ENCODE peak calls at places on chromosomes 11 and 22, in nine cellular contexts. One of them, this sample, is unnamed.
A peak's percentile ranks its signal among the peaks of the same experiment; 100 is the strongest.

GRCh38 chr22:37999640-38000272 is 15.4 kb upstream of the SOX10 start:
- DNase-seq in pulmonary artery endothelial cell: no peak
- DNase-seq in cardiac muscle cell: no peak
- DNase-seq in hypothalamus: no peak
- DNase-seq in T follicular helper cell: no peak
- DNase-seq in HS-27A: peak; percentile 53
- DNase-seq in activated CD4-positive, alpha-beta T cell treated with anti-CD3 and anti-CD28 coated beads for 36 hours: peak; percentile 27
- DNase-seq in fibroblast of pulmonary artery: peak; percentile 64
- DNase-seq in substantia nigra: no peak
- DNase-seq in this sample: no peak

GRCh38 chr11:32116668-32117067 is 25.8 kb downstream of the RCN1 start:
- DNase-seq in fibroblast of pulmonary artery: no peak
- DNase-seq in substantia nigra: no peak
- DNase-seq in HS-27A: no peak
- DNase-seq in hypothalamus: no peak
- DNase-seq in pulmonary artery endothelial cell: no peak
- DNase-seq in T follicular helper cell: no peak
- DNase-seq in activated CD4-positive, alpha-beta T cell treated with anti-CD3 and anti-CD28 coated beads for 36 hours: no peak
- DNase-seq in cardiac muscle cell: no peak
- DNase-seq in this sample: no peak

GRCh38 chr11:44398266-44399045 is 88.5 kb upstream of the ALX4 start:
- DNase-seq in pulmonary artery endothelial cell: no peak
- DNase-seq in substantia nigra: no peak
- DNase-seq in activated CD4-positive, alpha-beta T cell treated with anti-CD3 and anti-CD28 coated beads for 36 hours: no peak
- DNase-seq in HS-27A: no peak
- DNase-seq in cardiac muscle cell: no peak
- DNase-seq in T follicular helper cell: no peak
- DNase-seq in hypothalamus: no peak
- DNase-seq in fibroblast of pulmonary artery: no peak
- DNase-seq in this sample: no peak

GRCh38 chr11:40166892-40167291 is 1292.6 kb downstream of the LRRC4C start:
- DNase-seq in activated CD4-positive, alpha-beta T cell treated with anti-CD3 and anti-CD28 coated beads for 36 hours: no peak
- DNase-seq in pulmonary artery endothelial cell: no peak
- DNase-seq in substantia nigra: no peak
- DNase-seq in T follicular helper cell: no peak
- DNase-seq in HS-27A: no peak
- DNase-seq in cardiac muscle cell: no peak
- DNase-seq in fibroblast of pulmonary artery: no peak
- DNase-seq in hypothalamus: no peak
- DNase-seq in this sample: no peak

GRCh38 chr22:39245130-39246039 is 603 bp upstream of the PDGFB start:
- DNase-seq in T follicular helper cell: no peak
- DNase-seq in cardiac muscle cell: no peak
- DNase-seq in fibroblast of pulmonary artery: no peak
- DNase-seq in hypothalamus: no peak
- DNase-seq in HS-27A: no peak
- DNase-seq in activated CD4-positive, alpha-beta T cell treated with anti-CD3 and anti-CD28 coated beads for 36 hours: no peak
- DNase-seq in substantia nigra: no peak
- DNase-seq in pulmonary artery endothelial cell: no peak
- DNase-seq in this sample: no peak

GRCh38 chr11:14583252-14584105 is 60.1 kb upstream of the PDE3B start:
- DNase-seq in activated CD4-positive, alpha-beta T cell treated with anti-CD3 and anti-CD28 coated beads for 36 hours: no peak
- DNase-seq in substantia nigra: no peak
- DNase-seq in fibroblast of pulmonary artery: peak; percentile 8
- DNase-seq in hypothalamus: no peak
- DNase-seq in cardiac muscle cell: no peak
- DNase-seq in T follicular helper cell: no peak
- DNase-seq in pulmonary artery endothelial cell: no peak
- DNase-seq in HS-27A: no peak
- DNase-seq in this sample: no peak

GRCh38 chr22:29055192-29055830 is 6.3 kb downstream of the C22orf31 start:
- DNase-seq in substantia nigra: no peak
- DNase-seq in hypothalamus: no peak
- DNase-seq in fibroblast of pulmonary artery: no peak
- DNase-seq in activated CD4-positive, alpha-beta T cell treated with anti-CD3 and anti-CD28 coated beads for 36 hours: no peak
- DNase-seq in pulmonary artery endothelial cell: no peak
- DNase-seq in HS-27A: no peak
- DNase-seq in T follicular helper cell: no peak
- DNase-seq in cardiac muscle cell: no peak
- DNase-seq in this sample: no peak

GRCh38 chr22:26485013-26485412 is 1.3 kb downstream of the SRRD start:
- DNase-seq in T follicular helper cell: no peak
- DNase-seq in hypothalamus: no peak
- DNase-seq in activated CD4-positive, alpha-beta T cell treated with anti-CD3 and anti-CD28 coated beads for 36 hours: no peak
- DNase-seq in fibroblast of pulmonary artery: no peak
- DNase-seq in HS-27A: no peak
- DNase-seq in cardiac muscle cell: no peak
- DNase-seq in pulmonary artery endothelial cell: no peak
- DNase-seq in substantia nigra: no peak
- DNase-seq in this sample: no peak

GRCh38 chr11:68315581-68315920 is 3.2 kb downstream of the LRP5 start:
- DNase-seq in T follicular helper cell: no peak
- DNase-seq in hypothalamus: no peak
- DNase-seq in cardiac muscle cell: no peak
- DNase-seq in substantia nigra: no peak
- DNase-seq in HS-27A: no peak
- DNase-seq in activated CD4-positive, alpha-beta T cell treated with anti-CD3 and anti-CD28 coated beads for 36 hours: no peak
- DNase-seq in fibroblast of pulmonary artery: no peak
- DNase-seq in pulmonary artery endothelial cell: no peak
- DNase-seq in this sample: no peak

GRCh38 chr11:62166371-62166770 is 23.6 kb upstream of the SCGB1D1 start:
- DNase-seq in fibroblast of pulmonary artery: no peak
- DNase-seq in T follicular helper cell: no peak
- DNase-seq in hypothalamus: no peak
- DNase-seq in cardiac muscle cell: no peak
- DNase-seq in activated CD4-positive, alpha-beta T cell treated with anti-CD3 and anti-CD28 coated beads for 36 hours: no peak
- DNase-seq in substantia nigra: no peak
- DNase-seq in HS-27A: no peak
- DNase-seq in pulmonary artery endothelial cell: no peak
- DNase-seq in this sample: no peak

GRCh38 chr11:19935507-19935906 is 222.9 kb downstream of the NAV2 start:
- DNase-seq in pulmonary artery endothelial cell: peak; percentile 68
- DNase-seq in hypothalamus: no peak
- DNase-seq in T follicular helper cell: no peak
- DNase-seq in fibroblast of pulmonary artery: peak; percentile 66
- DNase-seq in cardiac muscle cell: peak; percentile 33
- DNase-seq in HS-27A: peak; percentile 80
- DNase-seq in substantia nigra: no peak
- DNase-seq in activated CD4-positive, alpha-beta T cell treated with anti-CD3 and anti-CD28 coated beads for 36 hours: no peak
- DNase-seq in this sample: peak; percentile 78

GRCh38 chr22:34588893-34589545 is 476.9 kb upstream of the ISX start:
- DNase-seq in T follicular helper cell: no peak
- DNase-seq in HS-27A: no peak
- DNase-seq in cardiac muscle cell: no peak
- DNase-seq in fibroblast of pulmonary artery: no peak
- DNase-seq in activated CD4-positive, alpha-beta T cell treated with anti-CD3 and anti-CD28 coated beads for 36 hours: no peak
- DNase-seq in pulmonary artery endothelial cell: no peak
- DNase-seq in hypothalamus: no peak
- DNase-seq in substantia nigra: no peak
- DNase-seq in this sample: no peak

GRCh38 chr22:19121631-19122142 is 525 bp downstream of the DGCR2 start:
- DNase-seq in pulmonary artery endothelial cell: no peak
- DNase-seq in fibroblast of pulmonary artery: no peak
- DNase-seq in activated CD4-positive, alpha-beta T cell treated with anti-CD3 and anti-CD28 coated beads for 36 hours: peak; percentile 60
- DNase-seq in T follicular helper cell: no peak
- DNase-seq in hypothalamus: no peak
- DNase-seq in cardiac muscle cell: peak; percentile 68
- DNase-seq in substantia nigra: no peak
- DNase-seq in HS-27A: no peak
- DNase-seq in this sample: peak; percentile 56

GRCh38 chr11:8138526-8138925 is 30.3 kb downstream of the RIC3 start:
- DNase-seq in HS-27A: no peak
- DNase-seq in substantia nigra: no peak
- DNase-seq in fibroblast of pulmonary artery: no peak
- DNase-seq in pulmonary artery endothelial cell: no peak
- DNase-seq in activated CD4-positive, alpha-beta T cell treated with anti-CD3 and anti-CD28 coated beads for 36 hours: no peak
- DNase-seq in cardiac muscle cell: no peak
- DNase-seq in hypothalamus: no peak
- DNase-seq in T follicular helper cell: no peak
- DNase-seq in this sample: no peak

GRCh38 chr11:75384438-75385080 is 14.8 kb upstream of the RPS3 start:
- DNase-seq in activated CD4-positive, alpha-beta T cell treated with anti-CD3 and anti-CD28 coated beads for 36 hours: peak; percentile 87
- DNase-seq in pulmonary artery endothelial cell: no peak
- DNase-seq in substantia nigra: peak; percentile 5
- DNase-seq in fibroblast of pulmonary artery: peak; percentile 71
- DNase-seq in hypothalamus: peak; percentile 58
- DNase-seq in HS-27A: no peak
- DNase-seq in cardiac muscle cell: peak; percentile 84
- DNase-seq in T follicular helper cell: peak; percentile 62
- DNase-seq in this sample: peak; percentile 48

GRCh38 chr11:61195016-61195695 is 8.2 kb upstream of the PGA3 start:
- DNase-seq in HS-27A: no peak
- DNase-seq in activated CD4-positive, alpha-beta T cell treated with anti-CD3 and anti-CD28 coated beads for 36 hours: no peak
- DNase-seq in cardiac muscle cell: no peak
- DNase-seq in T follicular helper cell: no peak
- DNase-seq in fibroblast of pulmonary artery: no peak
- DNase-seq in hypothalamus: no peak
- DNase-seq in pulmonary artery endothelial cell: no peak
- DNase-seq in substantia nigra: no peak
- DNase-seq in this sample: no peak

GRCh38 chr22:49599039-49599438 is 228.6 kb downstream of the BRD1 start:
- DNase-seq in pulmonary artery endothelial cell: no peak
- DNase-seq in substantia nigra: no peak
- DNase-seq in cardiac muscle cell: no peak
- DNase-seq in hypothalamus: no peak
- DNase-seq in activated CD4-positive, alpha-beta T cell treated with anti-CD3 and anti-CD28 coated beads for 36 hours: no peak
- DNase-seq in T follicular helper cell: no peak
- DNase-seq in fibroblast of pulmonary artery: no peak
- DNase-seq in HS-27A: no peak
- DNase-seq in this sample: no peak

GRCh38 chr11:110121204-110121603 is 28.0 kb downstream of the ZC3H12C start:
- DNase-seq in activated CD4-positive, alpha-beta T cell treated with anti-CD3 and anti-CD28 coated beads for 36 hours: no peak
- DNase-seq in pulmonary artery endothelial cell: no peak
- DNase-seq in HS-27A: peak; percentile 38
- DNase-seq in substantia nigra: no peak
- DNase-seq in fibroblast of pulmonary artery: peak; percentile 83
- DNase-seq in cardiac muscle cell: no peak
- DNase-seq in T follicular helper cell: no peak
- DNase-seq in hypothalamus: no peak
- DNase-seq in this sample: no peak

GRCh38 chr11:47616726-47617416 is 22.7 kb upstream of the C1QTNF4 start:
- DNase-seq in fibroblast of pulmonary artery: peak; percentile 87
- DNase-seq in cardiac muscle cell: peak; percentile 75
- DNase-seq in T follicular helper cell: no peak
- DNase-seq in activated CD4-positive, alpha-beta T cell treated with anti-CD3 and anti-CD28 coated beads for 36 hours: peak; percentile 54
- DNase-seq in HS-27A: no peak
- DNase-seq in pulmonary artery endothelial cell: peak; percentile 32
- DNase-seq in hypothalamus: no peak
- DNase-seq in substantia nigra: no peak
- DNase-seq in this sample: peak; percentile 24

GRCh38 chr11:78656327-78656726 is 81.7 kb upstream of the NARS2 start:
- DNase-seq in T follicular helper cell: no peak
- DNase-seq in HS-27A: no peak
- DNase-seq in cardiac muscle cell: no peak
- DNase-seq in hypothalamus: no peak
- DNase-seq in fibroblast of pulmonary artery: no peak
- DNase-seq in pulmonary artery endothelial cell: no peak
- DNase-seq in activated CD4-positive, alpha-beta T cell treated with anti-CD3 and anti-CD28 coated beads for 36 hours: no peak
- DNase-seq in substantia nigra: no peak
- DNase-seq in this sample: no peak

GRCh38 chr11:25902476-25902875 is 429.5 kb upstream of the ANO3 start:
- DNase-seq in hypothalamus: no peak
- DNase-seq in fibroblast of pulmonary artery: no peak
- DNase-seq in T follicular helper cell: no peak
- DNase-seq in activated CD4-positive, alpha-beta T cell treated with anti-CD3 and anti-CD28 coated beads for 36 hours: no peak
- DNase-seq in pulmonary artery endothelial cell: no peak
- DNase-seq in HS-27A: no peak
- DNase-seq in cardiac muscle cell: no peak
- DNase-seq in substantia nigra: no peak
- DNase-seq in this sample: no peak

GRCh38 chr22:22941831-22942510 is 54.4 kb downstream of the IGLL5 start:
- DNase-seq in hypothalamus: no peak
- DNase-seq in cardiac muscle cell: no peak
- DNase-seq in pulmonary artery endothelial cell: no peak
- DNase-seq in HS-27A: no peak
- DNase-seq in fibroblast of pulmonary artery: no peak
- DNase-seq in T follicular helper cell: no peak
- DNase-seq in activated CD4-positive, alpha-beta T cell treated with anti-CD3 and anti-CD28 coated beads for 36 hours: no peak
- DNase-seq in substantia nigra: no peak
- DNase-seq in this sample: peak; percentile 34

This sample was measured in SJSA1.